ENCODE peak calls at places on chromosomes 7 and 10, in seven cellular contexts. R, X, K, F, L, W and T are unnamed samples.

GRCh38 chr10:132588301-132589013 is 50.9 kb downstream of the INPP5A start:
- DNase-seq in K (no peak), X (peak; percentile 43), W (no peak), L (no peak), F (peak; percentile 16), R (peak; percentile 48), T (peak; percentile 53)

GRCh38 chr10:121608669-121609190 is 10.5 kb upstream of the FGFR2 start:
- DNase-seq in R (no peak), F (no peak), K (no peak), L (no peak), X (peak; percentile 18), W (peak; percentile 63), T (peak; percentile 86)

GRCh38 chr10:118669020-118669766 is 73.7 kb upstream of the PRLHR start:
- DNase-seq in L (no peak), K (no peak), F (peak; percentile 47), X (no peak), R (peak; percentile 54), W (no peak), T (no peak)

GRCh38 chr7:5363729-5364128 is 59.9 kb downstream of the TNRC18 start:
- DNase-seq in F (no peak), K (no peak), R (no peak), X (peak; percentile 51), W (no peak), L (no peak), T (no peak)

GRCh38 chr10:3095373-3096139 is 28.2 kb downstream of the PFKP start:
- DNase-seq in L (peak; percentile 100), F (peak; percentile 99), K (no peak), X (peak; percentile 34), W (no peak), R (peak; percentile 100), T (no peak)

GRCh38 chr7:117004899-117005298 is 51.6 kb downstream of the ST7 start:
- DNase-seq in F (peak; percentile 72), X (no peak), L (no peak), R (peak; percentile 75), K (no peak), W (no peak), T (no peak)

GRCh38 chr7:122137291-122138077 is 6.6 kb downstream of the AASS start:
- DNase-seq in F (peak; percentile 43), L (peak; percentile 47), W (no peak), K (no peak), X (no peak), R (peak; percentile 55), T (no peak)

GRCh38 chr7:151168787-151169162 is 1.3 kb upstream of the GBX1 start:
- DNase-seq in K (peak; percentile 62), F (no peak), X (no peak), W (no peak), R (no peak), L (no peak), T (no peak)

GRCh38 chr10:16995867-16996529 is 133.6 kb downstream of the CUBN start:
- DNase-seq in R (peak; percentile 78), X (no peak), F (peak; percentile 75), K (no peak), L (no peak), W (peak; percentile 41), T (no peak)

GRCh38 chr10:103636492-103636891 is 143.0 kb downstream of the NEURL1 start:
- DNase-seq in F (no peak), K (no peak), R (no peak), X (no peak), L (no peak), W (no peak), T (no peak)

GRCh38 chr7:137847418-137848050 is 760 bp upstream of the DGKI start:
- DNase-seq in K (no peak), R (peak; percentile 28), F (no peak), X (no peak), L (no peak), W (peak; percentile 13), T (peak; percentile 42)

GRCh38 chr7:46461334-46461777 is 540.3 kb upstream of the IGFBP3 start:
- DNase-seq in W (no peak), L (no peak), R (peak; percentile 65), F (peak; percentile 56), K (no peak), X (no peak), T (no peak)

GRCh38 chr7:142025896-142026295 is 30.2 kb downstream of the MGAM start:
- DNase-seq in W (no peak), K (no peak), X (no peak), L (peak; percentile 97), F (peak; percentile 11), R (peak; percentile 81), T (no peak)

GRCh38 chr10:92839191-92840085 is 8.9 kb upstream of the EXOC6 start:
- DNase-seq in R (peak; percentile 73), L (no peak), F (peak; percentile 78), K (no peak), X (peak; percentile 56), W (peak; percentile 76), T (peak; percentile 27)

GRCh38 chr10:10313099-10313875 is 704.4 kb upstream of the CELF2 start:
- DNase-seq in L (no peak), K (no peak), F (peak; percentile 40), X (no peak), W (no peak), R (peak; percentile 33), T (no peak)

GRCh38 chr7:130037703-130038102 is 13.5 kb downstream of the ZC3HC1 start:
- DNase-seq in X (no peak), F (peak; percentile 57), L (peak; percentile 5), W (no peak), R (peak; percentile 32), K (no peak), T (no peak)
- TF ChIP-seq CTCF in X (peak; percentile 17), F (peak; percentile 61), L (peak; percentile 17), W (no peak), R (peak; percentile 40), K (peak; percentile 58), T (no peak)

DNA sequence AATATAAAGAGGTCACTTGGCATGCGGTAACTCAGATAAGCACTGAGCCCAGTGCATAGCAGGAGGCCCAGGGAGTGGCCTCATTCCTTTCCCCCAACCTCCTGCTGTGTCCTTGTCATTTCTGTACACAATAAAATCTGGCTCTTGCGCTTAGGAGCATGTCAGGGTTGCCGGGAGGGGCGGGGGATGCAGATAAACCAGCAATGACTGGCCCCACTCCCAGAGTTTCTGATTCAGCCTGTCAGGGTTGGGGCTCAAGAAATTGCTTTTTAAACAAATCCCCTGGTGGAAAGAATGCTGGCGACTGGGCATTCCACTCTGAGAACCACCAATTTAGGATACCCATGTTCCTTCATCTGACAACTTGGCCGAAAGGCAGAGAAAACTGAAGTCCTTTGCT is 376.5 kb downstream of the TCERG1L start:
- DNase-seq in R (no peak), L (no peak), F (peak; percentile 34), W (no peak), X (no peak), K (no peak), T (no peak)
- TF ChIP-seq CTCF in R (no peak), L (no peak), F (peak; percentile 12), W (no peak), X (no peak), K (peak; percentile 40), T (no peak)

GRCh38 chr10:117609095-117609821 is 66.7 kb downstream of the EMX2 start:
- DNase-seq in X (peak; percentile 24), R (peak; percentile 62), K (no peak), W (no peak), F (peak; percentile 78), L (peak; percentile 78), T (no peak)
- TF ChIP-seq CTCF in X (no peak), R (no peak), K (no peak), W (no peak), F (no peak), L (no peak), T (no peak)

GRCh38 chr10:27068217-27068891 is 31.9 kb downstream of the ANKRD26 start:
- DNase-seq in K (no peak), W (no peak), L (no peak), R (no peak), F (no peak), X (no peak), T (no peak)

GRCh38 chr10:27072436-27073114 is 27.7 kb downstream of the ANKRD26 start:
- DNase-seq in K (no peak), X (no peak), R (no peak), F (peak; percentile 9), W (peak; percentile 37), L (no peak), T (no peak)
- TF ChIP-seq CTCF in K (no peak), X (no peak), R (no peak), F (peak; percentile 21), W (peak; percentile 18), L (no peak), T (no peak)

GRCh38 chr10:1242975-1243374 is 186.8 kb downstream of the WDR37 start:
- DNase-seq in R (no peak), L (no peak), F (no peak), X (no peak), K (no peak), W (no peak), T (no peak)

GRCh38 chr10:1241973-1242935 is 186.1 kb downstream of the WDR37 start:
- DNase-seq in F (no peak), R (no peak), K (no peak), L (no peak), W (no peak), X (no peak), T (no peak)

GRCh38 chr10:1243486-1244182 is 187.4 kb downstream of the WDR37 start:
- DNase-seq in W (peak; percentile 47), R (no peak), X (no peak), K (no peak), F (no peak), L (no peak), T (no peak)

GRCh38 chr10:1241322-1241890 is 185.2 kb downstream of the WDR37 start:
- DNase-seq in W (no peak), F (no peak), K (no peak), L (no peak), R (no peak), X (no peak), T (no peak)

DNA sequence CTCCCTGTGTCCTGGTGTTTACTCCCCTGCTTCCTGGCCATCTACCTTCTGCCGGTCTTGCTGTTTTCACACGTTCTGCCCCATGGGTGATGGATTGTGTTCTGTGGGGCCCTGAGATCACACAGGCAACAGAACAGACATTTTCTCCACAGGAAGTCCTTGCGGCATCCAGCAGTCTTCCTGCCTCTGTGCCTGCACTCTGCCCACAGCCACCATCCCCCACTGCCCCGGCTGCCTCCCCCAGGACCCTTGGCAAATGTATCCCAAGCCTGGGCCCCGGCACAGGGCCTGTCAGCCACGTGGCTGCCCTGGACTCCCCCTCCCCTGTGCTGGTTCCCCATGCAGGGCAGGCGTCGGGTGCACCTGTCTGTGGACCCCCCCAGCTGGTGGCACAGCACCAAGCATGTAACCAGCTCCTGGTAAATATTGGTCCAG is 184.2 kb downstream of the WDR37 start:
- DNase-seq in F (no peak), W (peak; percentile 61), L (no peak), K (no peak), X (peak; percentile 12), R (no peak), T (no peak)
- TF ChIP-seq CTCF in F (no peak), W (no peak), L (no peak), K (no peak), X (no peak), R (no peak), T (no peak)

GRCh38 chr10:13222566-13222965 is 11.6 kb downstream of the UCMA start:
- DNase-seq in L (no peak), K (no peak), F (no peak), R (no peak), X (no peak), W (no peak), T (no peak)
- TF ChIP-seq CTCF in L (no peak), K (no peak), F (no peak), R (no peak), X (no peak), W (no peak), T (no peak)

GRCh38 chr7:106891545-106892410 is 26.7 kb downstream of the PIK3CG start:
- DNase-seq in K (no peak), F (no peak), L (peak; percentile 13), R (no peak), W (no peak), X (peak; percentile 42), T (no peak)
- TF ChIP-seq CTCF in K (no peak), F (peak; percentile 22), L (no peak), R (no peak), W (no peak), X (no peak), T (no peak)